ENCODE peak calls at places on chromosomes 7 and 10, in nine cellular contexts. One of them, this sample, is unnamed.

GRCh38 chr10:121157998-121158397 is 306.8 kb downstream of the WDR11 start:
- DNase-seq in CD8-positive, alpha-beta T cell: no peak
- DNase-seq in neural crest cell: no peak
- DNase-seq in endothelial cell: no peak
- DNase-seq in colonic mucosa: peak; percentile 74
- DNase-seq in heart left ventricle: no peak
- DNase-seq in thyroid gland: peak; percentile 18
- DNase-seq in cardiac muscle cell: no peak
- DNase-seq in CD4-positive, alpha-beta T cell: no peak
- DNase-seq in this sample: no peak

GRCh38 chr10:60280475-60280874 is 109.2 kb downstream of the ANK3 start:
- DNase-seq in thyroid gland: no peak
- DNase-seq in CD4-positive, alpha-beta T cell: no peak
- DNase-seq in CD8-positive, alpha-beta T cell: no peak
- DNase-seq in colonic mucosa: no peak
- DNase-seq in neural crest cell: no peak
- DNase-seq in cardiac muscle cell: no peak
- DNase-seq in endothelial cell: no peak
- DNase-seq in heart left ventricle: no peak
- DNase-seq in this sample: no peak

GRCh38 chr7:24668922-24669635 is 88.2 kb downstream of the GSDME start:
- DNase-seq in colonic mucosa: no peak
- DNase-seq in cardiac muscle cell: peak; percentile 25
- DNase-seq in CD8-positive, alpha-beta T cell: no peak
- DNase-seq in thyroid gland: no peak
- DNase-seq in heart left ventricle: no peak
- DNase-seq in endothelial cell: no peak
- DNase-seq in neural crest cell: no peak
- DNase-seq in CD4-positive, alpha-beta T cell: no peak
- DNase-seq in this sample: no peak

GRCh38 chr7:66542528-66543373 is 85.9 kb upstream of the KCTD7 start:
- DNase-seq in cardiac muscle cell: peak; percentile 83
- DNase-seq in colonic mucosa: no peak
- DNase-seq in CD4-positive, alpha-beta T cell: no peak
- DNase-seq in CD8-positive, alpha-beta T cell: no peak
- DNase-seq in thyroid gland: peak; percentile 53
- DNase-seq in neural crest cell: no peak
- DNase-seq in heart left ventricle: peak; percentile 44
- DNase-seq in endothelial cell: no peak
- DNase-seq in this sample: no peak

GRCh38 chr7:141072548-141073172 is 1.2 kb upstream of the TMEM178B start:
- DNase-seq in cardiac muscle cell: peak; percentile 41
- DNase-seq in neural crest cell: peak; percentile 48
- DNase-seq in endothelial cell: peak; percentile 35
- DNase-seq in heart left ventricle: peak; percentile 77
- DNase-seq in CD8-positive, alpha-beta T cell: no peak
- DNase-seq in colonic mucosa: no peak
- DNase-seq in CD4-positive, alpha-beta T cell: peak; percentile 34
- DNase-seq in thyroid gland: peak; percentile 87
- DNase-seq in this sample: peak; percentile 76

GRCh38 chr7:15652776-15653290 is 33.6 kb downstream of the MEOX2 start:
- DNase-seq in endothelial cell: no peak
- DNase-seq in cardiac muscle cell: no peak
- DNase-seq in CD8-positive, alpha-beta T cell: no peak
- DNase-seq in neural crest cell: no peak
- DNase-seq in thyroid gland: no peak
- DNase-seq in colonic mucosa: no peak
- DNase-seq in CD4-positive, alpha-beta T cell: no peak
- DNase-seq in heart left ventricle: no peak
- DNase-seq in this sample: no peak

GRCh38 chr7:28200598-28200997 is 20.0 kb upstream of the JAZF1 start:
- DNase-seq in endothelial cell: no peak
- DNase-seq in cardiac muscle cell: no peak
- DNase-seq in CD4-positive, alpha-beta T cell: no peak
- DNase-seq in neural crest cell: no peak
- DNase-seq in colonic mucosa: no peak
- DNase-seq in CD8-positive, alpha-beta T cell: no peak
- DNase-seq in thyroid gland: no peak
- DNase-seq in heart left ventricle: no peak
- DNase-seq in this sample: no peak

GRCh38 chr7:121390109-121390508 is 6.0 kb downstream of the FAM3C start:
- DNase-seq in heart left ventricle: no peak
- DNase-seq in endothelial cell: no peak
- DNase-seq in cardiac muscle cell: no peak
- DNase-seq in CD4-positive, alpha-beta T cell: no peak
- DNase-seq in thyroid gland: no peak
- DNase-seq in neural crest cell: no peak
- DNase-seq in colonic mucosa: no peak
- DNase-seq in CD8-positive, alpha-beta T cell: no peak
- DNase-seq in this sample: no peak

GRCh38 chr10:125683821-125684220 is 858 bp upstream of the TEX36 start:
- DNase-seq in neural crest cell: no peak
- DNase-seq in thyroid gland: no peak
- DNase-seq in cardiac muscle cell: no peak
- DNase-seq in CD4-positive, alpha-beta T cell: no peak
- DNase-seq in colonic mucosa: no peak
- DNase-seq in endothelial cell: no peak
- DNase-seq in CD8-positive, alpha-beta T cell: no peak
- DNase-seq in heart left ventricle: no peak
- DNase-seq in this sample: no peak

GRCh38 chr10:70293169-70293813 is 9.5 kb upstream of the NPFFR1 start:
- DNase-seq in CD8-positive, alpha-beta T cell: no peak
- DNase-seq in thyroid gland: no peak
- DNase-seq in cardiac muscle cell: no peak
- DNase-seq in CD4-positive, alpha-beta T cell: no peak
- DNase-seq in neural crest cell: no peak
- DNase-seq in endothelial cell: no peak
- DNase-seq in colonic mucosa: no peak
- DNase-seq in heart left ventricle: no peak
- DNase-seq in this sample: no peak

GRCh38 chr10:70131560-70131937 is 1.1 kb downstream of the AIFM2 start:
- DNase-seq in cardiac muscle cell: no peak
- DNase-seq in endothelial cell: no peak
- DNase-seq in colonic mucosa: no peak
- DNase-seq in neural crest cell: no peak
- DNase-seq in heart left ventricle: no peak
- DNase-seq in CD4-positive, alpha-beta T cell: no peak
- DNase-seq in CD8-positive, alpha-beta T cell: no peak
- DNase-seq in thyroid gland: peak; percentile 16
- DNase-seq in this sample: no peak

GRCh38 chr7:108057951-108058391 is 55.0 kb upstream of the LAMB1 start:
- DNase-seq in thyroid gland: no peak
- DNase-seq in heart left ventricle: no peak
- DNase-seq in CD8-positive, alpha-beta T cell: no peak
- DNase-seq in endothelial cell: no peak
- DNase-seq in CD4-positive, alpha-beta T cell: no peak
- DNase-seq in neural crest cell: no peak
- DNase-seq in colonic mucosa: no peak
- DNase-seq in cardiac muscle cell: no peak
- DNase-seq in this sample: no peak

GRCh38 chr7:244981-245380 is 45.0 kb upstream of the FOXL3 start:
- DNase-seq in thyroid gland: no peak
- DNase-seq in colonic mucosa: no peak
- DNase-seq in CD4-positive, alpha-beta T cell: no peak
- DNase-seq in endothelial cell: no peak
- DNase-seq in neural crest cell: no peak
- DNase-seq in cardiac muscle cell: no peak
- DNase-seq in heart left ventricle: no peak
- DNase-seq in CD8-positive, alpha-beta T cell: no peak
- DNase-seq in this sample: no peak

GRCh38 chr7:8773518-8773917 is 340.1 kb downstream of the NXPH1 start:
- DNase-seq in CD4-positive, alpha-beta T cell: no peak
- DNase-seq in colonic mucosa: no peak
- DNase-seq in cardiac muscle cell: no peak
- DNase-seq in heart left ventricle: no peak
- DNase-seq in endothelial cell: no peak
- DNase-seq in neural crest cell: no peak
- DNase-seq in CD8-positive, alpha-beta T cell: no peak
- DNase-seq in thyroid gland: no peak
- DNase-seq in this sample: no peak
- TF ChIP-seq CTCF in CD4-positive, alpha-beta T cell: no peak
- TF ChIP-seq CTCF in colonic mucosa: no peak
- TF ChIP-seq CTCF in cardiac muscle cell: no peak
- TF ChIP-seq CTCF in heart left ventricle: no peak
- TF ChIP-seq CTCF in endothelial cell: no peak
- TF ChIP-seq CTCF in neural crest cell: no peak
- TF ChIP-seq CTCF in CD8-positive, alpha-beta T cell: no peak
- TF ChIP-seq CTCF in thyroid gland: no peak
- TF ChIP-seq CTCF in this sample: no peak

GRCh38 chr7:151905766-151906165 is 28.9 kb upstream of the PRKAG2 start:
- DNase-seq in endothelial cell: no peak
- DNase-seq in heart left ventricle: no peak
- DNase-seq in thyroid gland: no peak
- DNase-seq in cardiac muscle cell: no peak
- DNase-seq in neural crest cell: no peak
- DNase-seq in colonic mucosa: no peak
- DNase-seq in CD8-positive, alpha-beta T cell: no peak
- DNase-seq in CD4-positive, alpha-beta T cell: no peak
- DNase-seq in this sample: no peak
- TF ChIP-seq CTCF in endothelial cell: no peak
- TF ChIP-seq CTCF in heart left ventricle: no peak
- TF ChIP-seq CTCF in thyroid gland: no peak
- TF ChIP-seq CTCF in cardiac muscle cell: no peak
- TF ChIP-seq CTCF in neural crest cell: no peak
- TF ChIP-seq CTCF in colonic mucosa: no peak
- TF ChIP-seq CTCF in CD8-positive, alpha-beta T cell: no peak
- TF ChIP-seq CTCF in CD4-positive, alpha-beta T cell: no peak
- TF ChIP-seq CTCF in this sample: no peak

GRCh38 chr7:39741942-39742623 is 118.7 kb downstream of the RALA start:
- DNase-seq in colonic mucosa: peak; percentile 64
- DNase-seq in heart left ventricle: peak; percentile 75
- DNase-seq in endothelial cell: peak; percentile 50
- DNase-seq in thyroid gland: no peak
- DNase-seq in CD8-positive, alpha-beta T cell: peak; percentile 24
- DNase-seq in CD4-positive, alpha-beta T cell: peak; percentile 49
- DNase-seq in neural crest cell: peak; percentile 33
- DNase-seq in cardiac muscle cell: peak; percentile 49
- DNase-seq in this sample: peak; percentile 54
- TF ChIP-seq CTCF in colonic mucosa: peak; percentile 72
- TF ChIP-seq CTCF in heart left ventricle: no peak
- TF ChIP-seq CTCF in endothelial cell: peak; percentile 74
- TF ChIP-seq CTCF in thyroid gland: no peak
- TF ChIP-seq CTCF in CD8-positive, alpha-beta T cell: peak; percentile 55
- TF ChIP-seq CTCF in CD4-positive, alpha-beta T cell: no peak
- TF ChIP-seq CTCF in neural crest cell: peak; percentile 62
- TF ChIP-seq CTCF in cardiac muscle cell: peak; percentile 80
- TF ChIP-seq CTCF in this sample: peak; percentile 49

GRCh38 chr7:19062216-19062615 is 55.2 kb downstream of the TWIST1 start:
- DNase-seq in CD8-positive, alpha-beta T cell: no peak
- DNase-seq in neural crest cell: no peak
- DNase-seq in thyroid gland: no peak
- DNase-seq in endothelial cell: no peak
- DNase-seq in cardiac muscle cell: no peak
- DNase-seq in colonic mucosa: no peak
- DNase-seq in CD4-positive, alpha-beta T cell: no peak
- DNase-seq in heart left ventricle: no peak
- DNase-seq in this sample: no peak
- TF ChIP-seq CTCF in CD8-positive, alpha-beta T cell: no peak
- TF ChIP-seq CTCF in neural crest cell: no peak
- TF ChIP-seq CTCF in thyroid gland: no peak
- TF ChIP-seq CTCF in endothelial cell: no peak
- TF ChIP-seq CTCF in cardiac muscle cell: no peak
- TF ChIP-seq CTCF in colonic mucosa: no peak
- TF ChIP-seq CTCF in CD4-positive, alpha-beta T cell: no peak
- TF ChIP-seq CTCF in heart left ventricle: no peak
- TF ChIP-seq CTCF in this sample: no peak

GRCh38 chr10:6045600-6046457 is 16.3 kb downstream of the IL2RA start:
- DNase-seq in colonic mucosa: peak; percentile 10
- DNase-seq in CD8-positive, alpha-beta T cell: no peak
- DNase-seq in heart left ventricle: no peak
- DNase-seq in CD4-positive, alpha-beta T cell: no peak
- DNase-seq in cardiac muscle cell: no peak
- DNase-seq in thyroid gland: no peak
- DNase-seq in endothelial cell: no peak
- DNase-seq in neural crest cell: no peak
- DNase-seq in this sample: no peak

GRCh38 chr10:6048281-6049030 is 13.7 kb downstream of the IL2RA start:
- DNase-seq in cardiac muscle cell: no peak
- DNase-seq in thyroid gland: no peak
- DNase-seq in heart left ventricle: no peak
- DNase-seq in CD8-positive, alpha-beta T cell: no peak
- DNase-seq in neural crest cell: no peak
- DNase-seq in colonic mucosa: peak; percentile 7
- DNase-seq in CD4-positive, alpha-beta T cell: no peak
- DNase-seq in endothelial cell: no peak
- DNase-seq in this sample: no peak

GRCh38 chr10:6047847-6048246 is 14.3 kb downstream of the IL2RA start:
- DNase-seq in CD4-positive, alpha-beta T cell: no peak
- DNase-seq in cardiac muscle cell: no peak
- DNase-seq in heart left ventricle: no peak
- DNase-seq in endothelial cell: no peak
- DNase-seq in CD8-positive, alpha-beta T cell: no peak
- DNase-seq in colonic mucosa: peak; percentile 16
- DNase-seq in neural crest cell: no peak
- DNase-seq in thyroid gland: no peak
- DNase-seq in this sample: no peak

GRCh38 chr10:6047326-6047611 is 14.9 kb downstream of the IL2RA start:
- DNase-seq in thyroid gland: no peak
- DNase-seq in neural crest cell: no peak
- DNase-seq in CD8-positive, alpha-beta T cell: no peak
- DNase-seq in cardiac muscle cell: no peak
- DNase-seq in heart left ventricle: no peak
- DNase-seq in endothelial cell: no peak
- DNase-seq in colonic mucosa: no peak
- DNase-seq in CD4-positive, alpha-beta T cell: no peak
- DNase-seq in this sample: no peak

GRCh38 chr10:6046458-6047325 is 15.5 kb downstream of the IL2RA start:
- DNase-seq in heart left ventricle: no peak
- DNase-seq in endothelial cell: no peak
- DNase-seq in cardiac muscle cell: no peak
- DNase-seq in thyroid gland: no peak
- DNase-seq in CD8-positive, alpha-beta T cell: no peak
- DNase-seq in neural crest cell: no peak
- DNase-seq in CD4-positive, alpha-beta T cell: no peak
- DNase-seq in colonic mucosa: peak; percentile 13
- DNase-seq in this sample: no peak
- TF ChIP-seq CTCF in heart left ventricle: no peak
- TF ChIP-seq CTCF in endothelial cell: no peak
- TF ChIP-seq CTCF in cardiac muscle cell: no peak
- TF ChIP-seq CTCF in thyroid gland: no peak
- TF ChIP-seq CTCF in CD8-positive, alpha-beta T cell: no peak
- TF ChIP-seq CTCF in neural crest cell: no peak
- TF ChIP-seq CTCF in CD4-positive, alpha-beta T cell: no peak
- TF ChIP-seq CTCF in colonic mucosa: no peak
- TF ChIP-seq CTCF in this sample: no peak

GRCh38 chr10:104139221-104139620 is 17.2 kb downstream of the SFR1 start:
- DNase-seq in CD4-positive, alpha-beta T cell: no peak
- DNase-seq in neural crest cell: no peak
- DNase-seq in colonic mucosa: no peak
- DNase-seq in thyroid gland: no peak
- DNase-seq in endothelial cell: no peak
- DNase-seq in cardiac muscle cell: no peak
- DNase-seq in heart left ventricle: no peak
- DNase-seq in CD8-positive, alpha-beta T cell: no peak
- DNase-seq in this sample: no peak
- TF ChIP-seq CTCF in CD4-positive, alpha-beta T cell: peak; percentile 46
- TF ChIP-seq CTCF in neural crest cell: peak; percentile 46
- TF ChIP-seq CTCF in colonic mucosa: no peak
- TF ChIP-seq CTCF in thyroid gland: no peak
- TF ChIP-seq CTCF in endothelial cell: peak; percentile 19
- TF ChIP-seq CTCF in cardiac muscle cell: peak; percentile 40
- TF ChIP-seq CTCF in heart left ventricle: no peak
- TF ChIP-seq CTCF in CD8-positive, alpha-beta T cell: peak; percentile 35
- TF ChIP-seq CTCF in this sample: no peak

GRCh38 chr10:75399461-75400162 is 2.0 kb downstream of the ZNF503 start:
- DNase-seq in CD8-positive, alpha-beta T cell: peak; percentile 20
- DNase-seq in heart left ventricle: peak; percentile 92
- DNase-seq in colonic mucosa: peak; percentile 83
- DNase-seq in neural crest cell: peak; percentile 66
- DNase-seq in endothelial cell: peak; percentile 79
- DNase-seq in cardiac muscle cell: peak; percentile 81
- DNase-seq in CD4-positive, alpha-beta T cell: peak; percentile 55
- DNase-seq in thyroid gland: peak; percentile 85
- DNase-seq in this sample: peak; percentile 84
- TF ChIP-seq CTCF in CD8-positive, alpha-beta T cell: no peak
- TF ChIP-seq CTCF in heart left ventricle: peak; percentile 77
- TF ChIP-seq CTCF in colonic mucosa: peak; percentile 61
- TF ChIP-seq CTCF in neural crest cell: peak; percentile 67
- TF ChIP-seq CTCF in endothelial cell: peak; percentile 60
- TF ChIP-seq CTCF in cardiac muscle cell: peak; percentile 51
- TF ChIP-seq CTCF in CD4-positive, alpha-beta T cell: no peak
- TF ChIP-seq CTCF in thyroid gland: peak; percentile 55
- TF ChIP-seq CTCF in this sample: peak; percentile 31